ENCODE peak calls at places on chromosomes 7 and 10, in nine cellular contexts. G is ELR; X is anterior cingulate cortex; T is mucosa of gallbladder; F is transverse colon; U is CD4-positive, alpha-beta T cell; P is body of pancreas; C is SK-N-MC; K is occipital lobe. A is an unnamed sample.

GRCh38 chr10:129959544-129960492 is 4.3 kb downstream of the EBF3 start:
- DNase-seq in G (no peak), X (no peak), T (no peak), F (no peak), U (no peak), P (no peak), C (no peak), K (no peak), A (no peak)

GRCh38 chr10:51231754-51232153 is 157.5 kb downstream of the PRKG1 start:
- DNase-seq in G (no peak), X (no peak), T (no peak), F (no peak), U (no peak), P (no peak), C (no peak), K (no peak), A (no peak)

GRCh38 chr10:26439436-26440090 is 1.4 kb downstream of the APBB1IP start:
- DNase-seq in G (peak; percentile 51), X (no peak), T (no peak), F (no peak), U (no peak), P (no peak), C (no peak), K (no peak), A (no peak)

GRCh38 chr7:155517969-155518368 is 28.4 kb downstream of the CNPY1 start:
- DNase-seq in G (no peak), X (no peak), T (no peak), F (no peak), U (no peak), P (no peak), C (no peak), K (no peak), A (no peak)

GRCh38 chr7:72336382-72336886 is 75.7 kb downstream of the CALN1 start:
- DNase-seq in G (no peak), X (no peak), T (no peak), F (no peak), U (no peak), P (no peak), C (no peak), K (no peak), A (peak; percentile 32)

GRCh38 chr7:117277576-117277975 is 45.3 kb downstream of the WNT2 start:
- DNase-seq in G (no peak), X (no peak), T (no peak), F (no peak), U (no peak), P (no peak), C (no peak), K (no peak), A (no peak)

GRCh38 chr10:102832987-102833386 is 4.2 kb downstream of the CYP17A1 start:
- DNase-seq in G (peak; percentile 17), X (no peak), T (no peak), F (no peak), U (no peak), P (no peak), C (no peak), K (no peak), A (no peak)

GRCh38 chr10:95626468-95626867 is 30.0 kb downstream of the ALDH18A1 start:
- DNase-seq in G (no peak), X (no peak), T (no peak), F (no peak), U (no peak), P (no peak), C (no peak), K (no peak), A (no peak)

GRCh38 chr10:6649903-6650302 is 69.8 kb upstream of the PRKCQ start:
- DNase-seq in G (no peak), X (no peak), T (no peak), F (no peak), U (no peak), P (no peak), C (no peak), K (no peak), A (no peak)

GRCh38 chr7:2181077-2181854 is 51.5 kb downstream of the MAD1L1 start:
- DNase-seq in G (no peak), X (no peak), T (no peak), F (no peak), U (no peak), P (no peak), C (no peak), K (no peak), A (no peak)

GRCh38 chr7:17556247-17556646 is 257.8 kb downstream of the AHR start:
- DNase-seq in G (no peak), X (no peak), T (no peak), F (no peak), U (no peak), P (no peak), C (no peak), K (no peak), A (no peak)

GRCh38 chr10:97226398-97226797 is 40.6 kb upstream of the SLIT1 start:
- DNase-seq in G (no peak), X (no peak), T (no peak), F (no peak), U (no peak), P (no peak), C (no peak), K (no peak), A (no peak)

GRCh38 chr10:123642293-123642692 is 23.9 kb upstream of the GPR26 start:
- DNase-seq in G (no peak), X (no peak), T (no peak), F (no peak), U (no peak), P (no peak), C (no peak), K (no peak), A (no peak)

GRCh38 chr10:24465899-24466615 is 257.1 kb downstream of the KIAA1217 start:
- DNase-seq in G (peak; percentile 95), X (no peak), T (peak; percentile 67), F (peak; percentile 59), U (no peak), P (peak; percentile 79), C (no peak), K (no peak), A (peak; percentile 38)

GRCh38 chr7:98733036-98733435 is 116.0 kb downstream of the NPTX2 start:
- DNase-seq in G (peak; percentile 55), X (no peak), T (no peak), F (peak; percentile 19), U (no peak), P (no peak), C (no peak), K (no peak), A (no peak)

GRCh38 chr7:123649956-123650355 is 5.7 kb upstream of the LMOD2 start:
- DNase-seq in G (peak; percentile 60), X (no peak), T (no peak), F (no peak), U (no peak), P (no peak), C (no peak), K (no peak), A (no peak)

GRCh38 chr10:35643151-35643975 is 1.3 kb upstream of the FZD8 start:
- DNase-seq in G (peak; percentile 60), X (no peak), T (peak; percentile 61), F (peak; percentile 66), U (no peak), P (peak; percentile 67), C (no peak), K (peak; percentile 54), A (peak; percentile 20)

GRCh38 chr7:127847641-127848040 is 183.6 kb downstream of the LRRC4 start:
- DNase-seq in G (no peak), X (no peak), T (no peak), F (no peak), U (no peak), P (no peak), C (no peak), K (no peak), A (no peak)

GRCh38 chr7:18489624-18490023 is 5.9 kb upstream of the HDAC9 start:
- DNase-seq in G (no peak), X (no peak), T (no peak), F (no peak), U (no peak), P (no peak), C (no peak), K (no peak), A (no peak)

GRCh38 chr7:95199779-95200558 is 124.4 kb downstream of the PON1 start:
- DNase-seq in G (peak; percentile 47), X (no peak), T (peak; percentile 31), F (peak; percentile 17), U (no peak), P (peak; percentile 41), C (peak; percentile 56), K (peak; percentile 40), A (no peak)

GRCh38 chr7:68063171-68063570 is 1066.5 kb downstream of the TYW1 start:
- DNase-seq in G (no peak), X (no peak), T (no peak), F (no peak), U (no peak), P (no peak), C (no peak), K (no peak), A (no peak)

GRCh38 chr10:24207781-24208611 is 942 bp upstream of the KIAA1217 start:
- DNase-seq in G (no peak), X (no peak), T (peak; percentile 46), F (peak; percentile 27), U (no peak), P (peak; percentile 65), C (no peak), K (no peak), A (no peak)

A was measured in GM06990.